ENCODE peak calls at places on chromosomes 5 and 9, in ten cellular contexts. I is endothelial cell, V is psoas muscle, X is omental fat pad, F is neural crest cell, G is fibroblast of mammary gland, C is GM20000, H is pancreas, Y is AG04450, S is fibroblast of villous mesenchyme. D is an unnamed sample.

GRCh38 chr9:3191715-3192114 is 334.1 kb downstream of the RFX3 start:
- DNase-seq in I (no peak), V (no peak), X (no peak), F (no peak), G (no peak), C (no peak), H (no peak), Y (no peak), S (no peak), D (no peak)

GRCh38 chr5:172758077-172758835 is 12.7 kb downstream of the DUSP1 start:
- DNase-seq in I (no peak), V (no peak), X (no peak), F (no peak), G (peak; percentile 98), C (no peak), H (no peak), Y (peak; percentile 80), S (peak; percentile 92), D (peak; percentile 63)

GRCh38 chr5:6404129-6404528 is 25.8 kb upstream of the MED10 start:
- DNase-seq in I (no peak), V (no peak), X (no peak), F (no peak), G (peak; percentile 68), C (peak; percentile 39), H (no peak), Y (no peak), S (peak; percentile 19), D (no peak)

GRCh38 chr5:151064916-151065499 is 15.8 kb downstream of the TNIP1 start:
- DNase-seq in I (no peak), V (no peak), X (no peak), F (no peak), G (no peak), C (no peak), H (no peak), Y (no peak), S (no peak), D (no peak)

GRCh38 chr9:82996931-82997330 is 66.0 kb downstream of the RASEF start:
- DNase-seq in I (no peak), V (no peak), X (no peak), F (no peak), G (peak; percentile 25), C (no peak), H (no peak), Y (no peak), S (no peak), D (no peak)

GRCh38 chr9:75186767-75187380 is 98.6 kb downstream of the OSTF1 start:
- DNase-seq in I (no peak), V (no peak), X (no peak), F (no peak), G (peak; percentile 33), C (peak; percentile 22), H (no peak), Y (no peak), S (peak; percentile 29), D (no peak)

GRCh38 chr5:35313296-35313695 is 83.0 kb upstream of the PRLR start:
- DNase-seq in I (no peak), V (no peak), X (no peak), F (no peak), G (peak; percentile 83), C (no peak), H (no peak), Y (no peak), S (peak; percentile 87), D (no peak)

GRCh38 chr5:131373265-131373664 is 109.4 kb downstream of the CDC42SE2 start:
- DNase-seq in I (no peak), V (no peak), X (no peak), F (no peak), G (no peak), C (no peak), H (no peak), Y (no peak), S (no peak), D (no peak)

GRCh38 chr5:141001854-141002666 is 35.8 kb downstream of the PCDHAC2 start:
- DNase-seq in I (peak; percentile 34), V (no peak), X (no peak), F (peak; percentile 36), G (peak; percentile 2), C (no peak), H (no peak), Y (no peak), S (no peak), D (no peak)

GRCh38 chr9:19935422-19935821 is 146.6 kb upstream of the SLC24A2 start:
- DNase-seq in I (no peak), V (no peak), X (no peak), F (no peak), G (no peak), C (no peak), H (no peak), Y (no peak), S (no peak), D (no peak)

GRCh38 chr5:142978726-142979125 is 208.5 kb downstream of the ARHGAP26 start:
- DNase-seq in I (no peak), V (no peak), X (no peak), F (no peak), G (no peak), C (no peak), H (no peak), Y (no peak), S (no peak), D (no peak)

GRCh38 chr5:140214831-140215230 is 39.8 kb downstream of the CYSTM1 start:
- DNase-seq in I (no peak), V (peak; percentile 87), X (no peak), F (no peak), G (peak; percentile 78), C (no peak), H (no peak), Y (peak; percentile 67), S (peak; percentile 50), D (peak; percentile 76)

GRCh38 chr9:104780796-104781395 is 17.0 kb downstream of the NIPSNAP3B start:
- DNase-seq in I (no peak), V (no peak), X (no peak), F (no peak), G (peak; percentile 56), C (peak; percentile 17), H (no peak), Y (no peak), S (peak; percentile 22), D (peak; percentile 24)

GRCh38 chr9:94586814-94587213 is 6.8 kb downstream of the FBP2 start:
- DNase-seq in I (no peak), V (no peak), X (no peak), F (no peak), G (peak; percentile 35), C (no peak), H (no peak), Y (no peak), S (no peak), D (no peak)

DNA sequence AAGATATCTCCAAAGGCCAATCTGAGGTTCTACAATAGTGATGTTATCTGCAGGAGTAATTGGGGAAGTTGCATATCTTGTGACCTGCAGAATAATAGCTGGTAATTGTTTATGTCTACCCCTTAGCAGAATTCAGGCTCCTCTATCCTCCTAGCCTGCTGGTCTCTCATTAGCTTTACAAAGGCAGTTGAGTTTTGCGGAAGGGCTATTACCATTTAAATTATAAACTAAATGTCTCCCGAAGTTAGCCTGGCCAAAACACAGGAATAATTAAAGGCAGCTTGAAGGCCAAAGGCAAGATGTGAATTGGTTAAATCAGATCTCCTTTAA is 168.7 kb downstream of the TTC39B start:
- DNase-seq in I (no peak), V (no peak), X (no peak), F (no peak), G (no peak), C (no peak), H (no peak), Y (no peak), S (no peak), D (no peak)
- TF ChIP-seq CTCF in I (no peak), V (no peak), X (no peak), F (no peak), G (no peak), C (no peak), H (no peak), Y (no peak), S (no peak), D (no peak)

DNA sequence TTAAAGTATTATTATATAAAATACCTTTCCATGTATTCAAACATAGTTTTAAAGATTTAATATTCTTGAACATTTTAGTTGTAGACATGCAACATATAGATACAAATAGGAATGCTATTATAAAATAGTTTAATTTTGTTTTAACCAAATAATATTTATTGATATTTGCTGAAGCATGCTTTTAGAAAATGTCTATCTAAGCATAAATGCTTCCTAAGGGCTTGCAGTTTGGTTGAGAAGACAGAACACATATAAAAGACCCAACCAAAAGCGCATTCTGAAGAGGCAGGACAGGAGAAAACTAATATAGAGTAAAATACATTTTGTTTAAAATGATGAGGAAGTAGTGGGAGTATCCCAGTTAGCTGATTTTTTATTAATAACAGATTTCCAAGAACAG is 181.5 kb upstream of the ISL1 start:
- DNase-seq in I (no peak), V (no peak), X (no peak), F (no peak), G (no peak), C (no peak), H (no peak), Y (no peak), S (no peak), D (no peak)
- TF ChIP-seq CTCF in I (no peak), V (no peak), X (no peak), F (no peak), G (no peak), C (no peak), H (no peak), Y (no peak), S (no peak), D (no peak)

DNA sequence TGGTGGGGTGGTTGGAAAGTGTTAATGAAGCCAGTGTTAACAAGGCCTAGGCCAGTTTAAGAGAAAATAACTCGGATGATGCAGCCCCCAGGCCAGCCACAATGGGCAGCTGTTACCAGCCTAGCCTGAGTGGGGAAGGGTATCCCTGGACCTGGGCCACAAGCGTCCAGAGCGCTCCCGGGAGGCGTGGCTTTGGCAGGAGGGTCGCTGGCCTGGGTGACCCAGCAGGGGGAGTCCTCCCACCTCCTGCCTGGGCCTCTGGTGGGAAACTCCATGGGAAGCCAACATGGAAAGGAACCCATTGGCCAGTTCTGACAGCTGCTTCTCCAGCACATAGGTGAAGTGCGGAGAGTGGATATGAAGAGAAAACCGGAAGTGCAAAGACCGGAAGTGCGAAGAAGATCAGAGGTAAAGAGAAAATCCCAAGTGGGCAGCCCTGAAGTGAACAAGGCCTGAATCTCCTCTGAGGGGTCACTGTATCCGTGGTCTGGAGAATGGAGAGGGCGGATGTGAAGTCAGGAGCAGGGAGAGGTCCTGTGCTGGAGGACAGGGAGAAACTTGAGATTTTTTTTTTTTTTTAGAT is 79.0 kb downstream of the ADCY2 start:
- DNase-seq in I (no peak), V (no peak), X (no peak), F (no peak), G (no peak), C (no peak), H (no peak), Y (no peak), S (no peak), D (no peak)
- TF ChIP-seq CTCF in I (no peak), V (no peak), X (no peak), F (no peak), G (no peak), C (no peak), H (no peak), Y (no peak), S (no peak), D (no peak)

DNA sequence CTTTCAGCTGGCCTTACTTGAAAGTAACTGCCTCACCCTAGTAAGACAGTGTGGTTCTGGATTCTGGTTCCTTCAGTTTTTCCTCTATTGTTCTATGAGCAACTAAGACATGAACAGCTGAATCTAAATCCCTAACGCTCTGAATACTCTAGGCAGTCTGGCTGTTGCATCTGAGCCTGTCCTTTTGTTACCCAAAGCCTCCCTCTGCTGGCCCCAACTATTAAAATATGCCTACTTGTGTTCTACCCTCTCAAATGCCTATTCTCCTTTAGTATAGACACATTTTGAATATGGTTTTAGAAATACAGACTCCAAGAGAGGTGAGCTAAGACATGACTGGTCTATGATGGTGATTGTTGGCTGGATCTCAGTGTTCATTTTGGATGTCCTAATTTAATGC is 1203.6 kb upstream of the DMAC1 start:
- DNase-seq in I (peak; percentile 8), V (no peak), X (no peak), F (no peak), G (peak; percentile 64), C (no peak), H (no peak), Y (no peak), S (no peak), D (no peak)
- TF ChIP-seq CTCF in I (no peak), V (no peak), X (no peak), F (peak; percentile 40), G (peak; percentile 37), C (no peak), H (no peak), Y (no peak), S (no peak), D (no peak)

D was measured in AG09319.